ENCODE peak calls at places on chromosomes 3 and 15, in six cellular contexts. C, I, T, M, E and G are unnamed samples. For H3K4me1, the result is how much of the 10 kb centered on the place peaks cover.

GRCh38 chr15:35690698-35691116 is 144.7 kb upstream of the DPH6 start:
- DNase-seq in C (no peak), I (peak), T (no peak), M (no peak), E (no peak), G (no peak)

GRCh38 chr15:52558196-52558595 is 10.6 kb downstream of the ARPP19 start:
- DNase-seq in C (no peak), I (no peak), T (no peak), M (no peak), E (peak), G (no peak)

GRCh38 chr3:168219530-168219929 is 123.8 kb upstream of the GOLIM4 start:
- DNase-seq in C (no peak), I (no peak), T (no peak), M (no peak), E (no peak), G (no peak)

GRCh38 chr3:169365993-169366915 is 297.3 kb downstream of the MECOM start:
- DNase-seq in C (no peak), I (no peak), T (no peak), M (no peak), E (no peak), G (no peak)

GRCh38 chr15:44808557-44808956 is 72.2 kb downstream of the TRIM69 start:
- DNase-seq in C (no peak), I (no peak), T (no peak), M (no peak), E (no peak), G (no peak)

GRCh38 chr15:75149911-75150709 is 51.6 kb upstream of the C15orf39 start:
- DNase-seq in C (no peak), I (no peak), T (no peak), M (no peak), E (no peak), G (no peak)

GRCh38 chr15:38253448-38253847 is 812 bp downstream of the SPRED1 start:
- DNase-seq in C (no peak), I (no peak), T (no peak), M (no peak), E (peak), G (no peak)

GRCh38 chr3:3191675-3192480 is 12.4 kb upstream of the CRBN start:
- DNase-seq in C (no peak), I (no peak), T (no peak), M (no peak), E (peak), G (peak)

GRCh38 chr3:111200027-111200426 is 128.4 kb downstream of the NECTIN3 start:
- DNase-seq in C (no peak), I (no peak), T (no peak), M (no peak), E (peak), G (no peak)

GRCh38 chr3:150384517-150385212 is 23.4 kb upstream of the TSC22D2 start:
- DNase-seq in C (no peak), I (no peak), T (no peak), M (no peak), E (peak), G (peak)

GRCh38 chr15:28086175-28086703 is 12.9 kb downstream of the OCA2 start:
- DNase-seq in C (no peak), I (no peak), T (peak), M (no peak), E (peak), G (peak)

GRCh38 chr3:195907730-195908438 is 467 bp downstream of the TNK2 start:
- DNase-seq in C (peak), I (no peak), T (peak), M (no peak), E (peak), G (peak)

GRCh38 chr15:64813075-64813474 is 12.4 kb downstream of the PIF1 start:
- DNase-seq in C (no peak), I (no peak), T (no peak), M (no peak), E (peak), G (no peak)

GRCh38 chr3:24551626-24552025 is 57.0 kb upstream of the THRB start:
- DNase-seq in C (no peak), I (no peak), T (no peak), M (no peak), E (no peak), G (no peak)

GRCh38 chr3:152298393-152299242 is 29.9 kb downstream of the MBNL1 start:
- DNase-seq in C (peak), I (peak), T (peak), M (peak), E (peak), G (peak)

GRCh38 chr3:55482496-55483195 is 4.5 kb downstream of the WNT5A start:
- DNase-seq in C (no peak), I (no peak), T (no peak), M (no peak), E (peak), G (no peak)

GRCh38 chr3:132209860-132210259 is 107.3 kb upstream of the ACP3 start:
- DNase-seq in C (no peak), I (no peak), T (no peak), M (no peak), E (no peak), G (no peak)

GRCh38 chr3:128274837-128275236 is 121.6 kb downstream of the EEFSEC start:
- DNase-seq in C (no peak), I (no peak), T (no peak), M (no peak), E (peak), G (no peak)

GRCh38 chr15:67178569-67179210 is 75.8 kb downstream of the AAGAB start:
- DNase-seq in C (peak), I (no peak), T (no peak), M (no peak), E (peak), G (no peak)

GRCh38 chr3:71859128-71859519 is 74.2 kb upstream of the PROK2 start:
- DNase-seq in C (no peak), I (no peak), T (peak), M (no peak), E (peak), G (peak)

GRCh38 chr3:182690163-182690562 is 103.1 kb upstream of the ATP11B start:
- DNase-seq in C (no peak), I (no peak), T (no peak), M (no peak), E (peak), G (no peak)

GRCh38 chr3:132253262-132253878 is 63.8 kb upstream of the ACP3 start:
- DNase-seq in C (no peak), I (no peak), T (peak), M (no peak), E (peak), G (no peak)

GRCh38 chr15:90261811-90262210 is 3.7 kb upstream of the NGRN start:
- DNase-seq in C (no peak), I (no peak), T (no peak), M (no peak), E (no peak), G (no peak)

GRCh38 chr3:78993375-78993774 is 774.4 kb downstream of the ROBO1 start:
- DNase-seq in C (no peak), I (no peak), T (no peak), M (no peak), E (no peak), G (no peak)

GRCh38 chr3:142077859-142078500 is 71.4 kb downstream of the TFDP2 start:
- DNase-seq in C (no peak), I (no peak), T (no peak), M (no peak), E (no peak), G (no peak)

GRCh38 chr15:80777137-80777536 is 2.0 kb upstream of the CEMIP start:
- DNase-seq in C (no peak), I (peak), T (no peak), M (no peak), E (no peak), G (no peak)

GRCh38 chr3:177195941-177196472 is 1.3 kb downstream of the TBL1XR1 start:
- DNase-seq in C (no peak), I (no peak), T (no peak), M (no peak), E (no peak), G (peak)

GRCh38 chr15:29134641-29135071 is 135.0 kb downstream of the NSMCE3 start:
- DNase-seq in C (no peak), I (no peak), T (no peak), M (no peak), E (no peak), G (no peak)

GRCh38 chr15:68797157-68797556 is 23.5 kb downstream of the ANP32A start:
- DNase-seq in C (no peak), I (no peak), T (no peak), M (no peak), E (no peak), G (no peak)

GRCh38 chr3:33035596-33035995 is 61.4 kb downstream of the GLB1 start:
- DNase-seq in C (no peak), I (no peak), T (no peak), M (no peak), E (peak), G (no peak)

GRCh38 chr3:24495334-24495994 is 814 bp upstream of the THRB start:
- DNase-seq in C (peak), I (peak), T (peak), M (peak), E (peak), G (no peak)

GRCh38 chr15:51947124-51947523 is 24.5 kb downstream of the LEO1 start:
- DNase-seq in C (no peak), I (no peak), T (no peak), M (no peak), E (no peak), G (no peak)

GRCh38 chr3:120855665-120856437 is 52.2 kb upstream of the STXBP5L start:
- DNase-seq in C (no peak), I (peak), T (no peak), M (peak), E (peak), G (no peak)

GRCh38 chr15:38928431-38928830 is 363.8 kb upstream of the RASGRP1 start:
- DNase-seq in C (no peak), I (no peak), T (no peak), M (no peak), E (no peak), G (no peak)

GRCh38 chr15:57914350-57915055 is 151.0 kb downstream of the ALDH1A2 start:
- DNase-seq in C (no peak), I (no peak), T (no peak), M (no peak), E (no peak), G (no peak)

DNA sequence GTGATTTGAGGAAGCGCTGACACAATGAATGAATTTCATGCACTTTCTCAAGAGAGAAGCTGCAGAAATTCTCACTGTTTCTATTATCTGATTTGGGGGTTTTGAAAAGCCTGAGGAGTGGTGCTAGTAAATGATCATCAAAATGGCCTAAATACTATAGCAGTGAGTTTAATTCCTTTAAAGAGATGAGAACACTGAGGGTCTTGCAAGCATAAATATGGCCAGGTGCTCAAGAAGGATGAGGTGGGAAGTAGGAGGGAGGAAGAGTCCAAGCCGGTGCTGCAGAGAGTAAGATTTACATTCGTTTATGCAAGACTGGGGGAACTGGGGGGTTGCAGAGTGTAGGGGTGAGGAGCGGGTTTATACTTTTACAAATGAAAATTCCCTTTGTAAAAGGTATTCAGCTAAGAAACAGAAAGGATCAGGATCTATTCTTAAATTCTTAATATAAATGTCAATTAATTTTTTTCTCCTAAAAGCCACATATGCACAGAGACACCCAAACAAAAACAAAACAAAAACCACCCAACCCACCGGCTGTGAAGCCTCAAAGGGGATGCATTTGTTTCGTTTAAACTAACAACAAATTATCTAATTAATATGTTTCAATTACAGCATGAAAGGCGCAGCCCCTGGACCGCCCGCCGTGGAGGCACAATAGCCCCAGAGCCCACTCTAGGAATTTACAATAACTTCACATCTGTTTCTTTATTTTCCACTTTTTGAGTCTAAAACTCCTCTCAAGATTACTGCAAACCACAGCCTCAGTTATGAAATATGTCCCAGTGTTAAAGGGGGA is 5.7 kb downstream of the FOXB1 start:
- DNase-seq in C (no peak), I (no peak), T (no peak), M (no peak), E (no peak), G (no peak)
- H3K27ac ChIP-seq in C (no peak), I (no peak), T (no peak), M (no peak), E (no peak), G (no peak)

GRCh38 chr15:65834603-65835282 is 34.5 kb upstream of the RAB11A start:
- DNase-seq in C (no peak), I (no peak), T (no peak), M (no peak), E (no peak), G (no peak)
- H3K4me1 ChIP-seq in C (under half), I (under half), T (under half), M (under half), E (under half), G (under half)

GRCh38 chr15:94385441-94385840 is 154.1 kb downstream of the MCTP2 start:
- DNase-seq in C (no peak), I (no peak), T (no peak), M (no peak), E (no peak), G (no peak)
- H3K27ac ChIP-seq in C (no peak), I (no peak), T (no peak), M (no peak), E (no peak), G (no peak)

GRCh38 chr3:159762981-159763465 is 225.6 kb upstream of the IL12A start:
- DNase-seq in C (peak), I (peak), T (peak), M (peak), E (peak), G (no peak)

GRCh38 chr3:159761377-159761776 is 227.3 kb upstream of the IL12A start:
- DNase-seq in C (no peak), I (peak), T (no peak), M (peak), E (no peak), G (no peak)

GRCh38 chr3:159762238-159762637 is 226.4 kb upstream of the IL12A start:
- DNase-seq in C (no peak), I (no peak), T (peak), M (no peak), E (peak), G (no peak)

GRCh38 chr3:159760056-159760455 is 228.6 kb upstream of the IL12A start:
- DNase-seq in C (no peak), I (no peak), T (no peak), M (no peak), E (no peak), G (no peak)

DNA sequence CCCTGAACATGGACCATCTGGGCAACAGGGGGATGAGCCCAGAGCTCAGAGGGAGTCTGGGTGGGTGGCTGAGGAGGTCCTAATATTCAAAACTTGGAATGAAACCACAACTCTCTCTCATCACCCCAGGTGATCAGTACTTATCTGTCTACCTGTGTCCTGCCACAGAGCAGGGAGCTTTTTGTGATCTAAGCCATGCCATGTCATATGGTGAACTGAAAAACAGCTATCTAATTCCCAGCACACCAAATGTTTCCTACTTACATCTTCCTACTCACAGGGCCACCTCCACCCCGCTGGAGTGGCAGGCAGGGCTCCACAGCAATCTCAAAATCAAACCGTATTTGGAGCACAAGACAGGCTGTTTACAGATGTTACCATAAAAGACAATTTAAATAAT is 226.8 kb upstream of the IL12A start:
- DNase-seq in C (no peak), I (no peak), T (no peak), M (no peak), E (no peak), G (no peak)
- H3K4me1 ChIP-seq in C (under half), I (under half), T (under half), M (half or more), E (under half), G (under half)

DNA sequence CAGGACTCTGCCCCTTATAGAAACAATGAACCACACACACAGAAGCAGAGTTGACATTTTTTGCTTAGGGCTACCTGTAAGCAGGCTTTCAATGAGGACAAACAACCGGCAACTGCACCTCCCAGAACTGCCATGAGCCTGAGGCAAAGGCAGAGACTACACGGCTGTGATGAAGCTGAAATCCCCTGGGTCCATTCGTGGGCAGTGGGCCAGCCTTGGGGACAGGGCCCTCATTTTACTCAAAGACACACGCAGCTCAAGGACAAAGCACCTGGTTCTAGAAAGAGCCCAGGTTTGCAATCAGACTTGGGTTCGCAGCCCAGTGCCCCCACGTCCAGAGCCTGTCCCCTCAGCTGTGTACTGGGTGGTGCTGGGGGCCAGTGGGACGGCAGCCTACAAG is 18.0 kb downstream of the FAM174B start:
- DNase-seq in C (no peak), I (no peak), T (no peak), M (no peak), E (no peak), G (no peak)
- H3K27ac ChIP-seq in C (peak), I (no peak), T (no peak), M (no peak), E (peak), G (no peak)

GRCh38 chr3:61848885-61849284 is 287.5 kb downstream of the PTPRG start:
- DNase-seq in C (no peak), I (no peak), T (no peak), M (no peak), E (no peak), G (no peak)
- H3K4me1 ChIP-seq in C (under half), I (under half), T (under half), M (half or more), E (under half), G (under half)

GRCh38 chr15:71806452-71806931 is 3.9 kb upstream of the NR2E3 start:
- DNase-seq in C (no peak), I (no peak), T (no peak), M (no peak), E (peak), G (no peak)
- H3K27ac ChIP-seq in C (no peak), I (no peak), T (peak), M (no peak), E (no peak), G (no peak)

GRCh38 chr15:85477730-85478129 is 97.3 kb downstream of the AKAP13 start:
- DNase-seq in C (no peak), I (no peak), T (peak), M (no peak), E (no peak), G (no peak)

GRCh38 chr15:85485956-85486567 is 105.7 kb downstream of the AKAP13 start:
- DNase-seq in C (no peak), I (no peak), T (peak), M (no peak), E (peak), G (peak)

GRCh38 chr15:85480923-85481322 is 100.5 kb downstream of the AKAP13 start:
- DNase-seq in C (no peak), I (no peak), T (no peak), M (no peak), E (no peak), G (no peak)

GRCh38 chr15:85479071-85479647 is 98.8 kb downstream of the AKAP13 start:
- DNase-seq in C (no peak), I (no peak), T (no peak), M (no peak), E (peak), G (no peak)

GRCh38 chr15:85482896-85483295 is 102.5 kb downstream of the AKAP13 start:
- DNase-seq in C (no peak), I (no peak), T (no peak), M (no peak), E (no peak), G (no peak)
- H3K4me1 ChIP-seq in C (under half), I (under half), T (under half), M (half or more), E (under half), G (under half)

GRCh38 chr3:187516446-187516845 is 148.3 kb downstream of the RTP4 start:
- DNase-seq in C (no peak), I (no peak), T (no peak), M (no peak), E (no peak), G (no peak)
- H3K27ac ChIP-seq in C (no peak), I (no peak), T (no peak), M (no peak), E (no peak), G (no peak)

DNA sequence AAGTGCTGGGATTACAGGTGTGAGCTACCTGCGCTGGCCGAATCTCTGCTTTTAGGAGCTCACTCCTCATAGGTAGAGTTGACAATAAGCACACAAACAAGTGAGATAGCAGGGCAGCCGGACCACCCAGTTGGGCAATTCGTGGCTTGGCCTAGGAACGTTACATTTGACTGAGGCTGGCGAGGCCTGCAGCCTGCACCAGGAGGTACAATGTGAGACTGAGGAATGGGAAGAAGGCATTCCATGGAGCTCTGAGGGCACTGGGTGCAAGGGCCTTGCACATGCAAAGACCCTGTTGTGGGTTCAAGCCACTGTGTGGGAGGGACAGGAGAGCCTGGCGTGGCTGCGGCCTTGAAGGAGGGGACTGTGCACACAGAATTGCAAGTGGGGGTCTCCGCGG is 152.5 kb downstream of the LRRK1 start:
- DNase-seq in C (peak), I (no peak), T (no peak), M (no peak), E (no peak), G (no peak)
- H3K4me1 ChIP-seq in C (under half), I (under half), T (under half), M (under half), E (under half), G (under half)